ENCODE peak calls at places on chromosomes 7 and 10, in five cellular contexts. One of them, this sample, is unnamed.

GRCh38 chr7:116671111-116671510 is 885 bp upstream of the MET start:
- DNase-seq in omental fat pad: no peak
- DNase-seq in progenitor cell of endocrine pancreas: no peak
- DNase-seq in AG10803: no peak
- DNase-seq in HCT116: no peak
- DNase-seq in this sample: no peak

GRCh38 chr7:106065560-106066500 is 46.3 kb downstream of the SYPL1 start:
- DNase-seq in AG10803: peak
- DNase-seq in progenitor cell of endocrine pancreas: no peak
- DNase-seq in HCT116: no peak
- DNase-seq in omental fat pad: no peak
- DNase-seq in this sample: no peak

GRCh38 chr7:18894155-18894554 is 223.3 kb downstream of the TWIST1 start:
- DNase-seq in progenitor cell of endocrine pancreas: no peak
- DNase-seq in HCT116: no peak
- DNase-seq in omental fat pad: no peak
- DNase-seq in AG10803: no peak
- DNase-seq in this sample: no peak

GRCh38 chr10:48384699-48384982 is 78.2 kb downstream of the MAPK8 start:
- DNase-seq in HCT116: no peak
- DNase-seq in omental fat pad: no peak
- DNase-seq in progenitor cell of endocrine pancreas: no peak
- DNase-seq in AG10803: no peak
- DNase-seq in this sample: no peak

GRCh38 chr7:122304996-122305421 is 459 bp upstream of the FEZF1 start:
- DNase-seq in omental fat pad: no peak
- DNase-seq in HCT116: no peak
- DNase-seq in progenitor cell of endocrine pancreas: no peak
- DNase-seq in AG10803: peak
- DNase-seq in this sample: no peak

GRCh38 chr7:6409991-6410693 is 37.6 kb downstream of the DAGLB start:
- DNase-seq in progenitor cell of endocrine pancreas: no peak
- DNase-seq in omental fat pad: no peak
- DNase-seq in HCT116: no peak
- DNase-seq in AG10803: no peak
- DNase-seq in this sample: no peak

GRCh38 chr7:4239991-4240812 is 441.9 kb upstream of the FOXK1 start:
- DNase-seq in AG10803: no peak
- DNase-seq in HCT116: no peak
- DNase-seq in omental fat pad: no peak
- DNase-seq in progenitor cell of endocrine pancreas: no peak
- DNase-seq in this sample: no peak

GRCh38 chr7:110507832-110508231 is 583.1 kb upstream of the LRRN3 start:
- DNase-seq in HCT116: no peak
- DNase-seq in progenitor cell of endocrine pancreas: no peak
- DNase-seq in AG10803: no peak
- DNase-seq in omental fat pad: no peak
- DNase-seq in this sample: no peak

GRCh38 chr10:38038107-38038931 is 27.8 kb downstream of the ZNF33A start:
- DNase-seq in progenitor cell of endocrine pancreas: no peak
- DNase-seq in omental fat pad: no peak
- DNase-seq in HCT116: no peak
- DNase-seq in AG10803: no peak
- DNase-seq in this sample: no peak

GRCh38 chr10:31315453-31315852 is 3.6 kb upstream of the ZEB1 start:
- DNase-seq in progenitor cell of endocrine pancreas: no peak
- DNase-seq in AG10803: peak
- DNase-seq in omental fat pad: no peak
- DNase-seq in HCT116: no peak
- DNase-seq in this sample: no peak

GRCh38 chr7:8217200-8218068 is 44.5 kb downstream of the ICA1 start:
- DNase-seq in progenitor cell of endocrine pancreas: no peak
- DNase-seq in AG10803: peak
- DNase-seq in omental fat pad: no peak
- DNase-seq in HCT116: peak
- DNase-seq in this sample: no peak

GRCh38 chr10:75058142-75058541 is 53.3 kb upstream of the SAMD8 start:
- DNase-seq in HCT116: no peak
- DNase-seq in AG10803: peak
- DNase-seq in omental fat pad: no peak
- DNase-seq in progenitor cell of endocrine pancreas: no peak
- DNase-seq in this sample: no peak

GRCh38 chr7:71290382-71290781 is 158.4 kb downstream of the GALNT17 start:
- DNase-seq in AG10803: no peak
- DNase-seq in omental fat pad: no peak
- DNase-seq in progenitor cell of endocrine pancreas: no peak
- DNase-seq in HCT116: no peak
- DNase-seq in this sample: no peak

GRCh38 chr7:6646380-6646950 is 9.3 kb downstream of the ZNF316 start:
- DNase-seq in HCT116: no peak
- DNase-seq in omental fat pad: no peak
- DNase-seq in progenitor cell of endocrine pancreas: no peak
- DNase-seq in AG10803: no peak
- DNase-seq in this sample: no peak

GRCh38 chr10:113493195-113493594 is 59.7 kb upstream of the HABP2 start:
- DNase-seq in progenitor cell of endocrine pancreas: no peak
- DNase-seq in HCT116: no peak
- DNase-seq in omental fat pad: no peak
- DNase-seq in AG10803: peak
- DNase-seq in this sample: no peak

GRCh38 chr10:59709472-59710125 is at the start of gene SLC16A9:
- DNase-seq in progenitor cell of endocrine pancreas: peak
- DNase-seq in HCT116: peak
- DNase-seq in AG10803: peak
- DNase-seq in omental fat pad: peak
- DNase-seq in this sample: peak

GRCh38 chr10:89224697-89225443 is 17.8 kb upstream of the CH25H start:
- DNase-seq in HCT116: no peak
- DNase-seq in progenitor cell of endocrine pancreas: no peak
- DNase-seq in AG10803: no peak
- DNase-seq in omental fat pad: no peak
- DNase-seq in this sample: no peak

GRCh38 chr10:29628912-29629526 is 5.8 kb downstream of the SVIL start:
- DNase-seq in progenitor cell of endocrine pancreas: no peak
- DNase-seq in HCT116: no peak
- DNase-seq in AG10803: no peak
- DNase-seq in omental fat pad: no peak
- DNase-seq in this sample: no peak

GRCh38 chr10:73910401-73910763 is 550 bp upstream of the PLAU start:
- DNase-seq in HCT116: no peak
- DNase-seq in progenitor cell of endocrine pancreas: no peak
- DNase-seq in AG10803: no peak
- DNase-seq in omental fat pad: no peak
- DNase-seq in this sample: no peak

GRCh38 chr10:100567826-100568225 is 32.1 kb downstream of the HIF1AN start:
- DNase-seq in HCT116: no peak
- DNase-seq in omental fat pad: no peak
- DNase-seq in AG10803: no peak
- DNase-seq in progenitor cell of endocrine pancreas: no peak
- DNase-seq in this sample: no peak

GRCh38 chr10:100568937-100569336 is 33.2 kb downstream of the HIF1AN start:
- DNase-seq in progenitor cell of endocrine pancreas: no peak
- DNase-seq in omental fat pad: no peak
- DNase-seq in AG10803: no peak
- DNase-seq in HCT116: no peak
- DNase-seq in this sample: peak

GRCh38 chr10:100570518-100570865 is 34.7 kb downstream of the HIF1AN start:
- DNase-seq in omental fat pad: no peak
- DNase-seq in AG10803: no peak
- DNase-seq in progenitor cell of endocrine pancreas: no peak
- DNase-seq in HCT116: no peak
- DNase-seq in this sample: no peak

GRCh38 chr10:100571069-100571817 is 35.5 kb downstream of the HIF1AN start:
- DNase-seq in HCT116: no peak
- DNase-seq in omental fat pad: no peak
- DNase-seq in progenitor cell of endocrine pancreas: no peak
- DNase-seq in AG10803: no peak
- DNase-seq in this sample: no peak

DNA sequence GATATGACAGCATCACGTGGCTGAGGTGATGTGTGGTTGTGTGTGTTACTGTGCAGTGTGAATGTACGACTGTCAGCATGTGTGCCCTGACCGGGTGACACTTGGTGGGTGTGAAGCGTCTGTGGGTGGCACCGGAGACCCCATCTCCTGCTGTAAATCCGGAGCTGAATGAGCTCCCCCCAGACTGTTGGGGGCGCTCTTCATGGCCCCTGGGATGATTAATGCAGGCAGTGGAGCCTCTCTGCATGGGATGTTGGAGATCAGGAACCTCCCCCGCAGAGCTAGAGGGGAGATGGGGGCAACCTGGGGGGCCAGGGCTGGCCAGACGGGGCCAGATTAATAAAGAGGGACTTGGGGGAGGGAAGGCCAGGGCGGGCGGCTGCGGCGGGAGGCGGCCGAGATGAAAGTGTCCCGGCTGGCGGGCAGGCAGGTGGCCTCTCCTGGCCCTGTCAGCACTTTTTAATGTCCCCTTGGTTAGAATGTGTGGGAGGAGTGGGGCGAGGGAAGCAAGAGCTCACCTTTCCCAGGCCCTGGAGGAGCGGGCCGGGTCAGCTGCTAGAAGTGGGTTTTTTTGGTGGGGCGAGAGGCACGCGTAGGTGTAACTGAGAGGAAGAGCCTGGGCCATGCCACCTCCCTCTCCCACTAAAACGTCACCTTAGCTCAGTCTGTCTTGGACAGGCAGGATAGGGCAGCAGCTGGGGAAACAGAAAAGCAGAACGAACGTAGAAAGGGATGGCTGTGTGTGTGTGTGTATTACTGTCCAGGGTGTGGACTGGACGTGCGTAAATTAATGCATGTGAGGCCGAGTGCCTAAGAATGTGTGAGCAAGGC is 34.2 kb downstream of the HIF1AN start:
- DNase-seq in HCT116: peak
- DNase-seq in progenitor cell of endocrine pancreas: no peak
- DNase-seq in omental fat pad: no peak
- DNase-seq in AG10803: no peak
- DNase-seq in this sample: no peak
- TF ChIP-seq CTCF in HCT116: peak
- TF ChIP-seq CTCF in progenitor cell of endocrine pancreas: peak
- TF ChIP-seq CTCF in omental fat pad: no peak
- TF ChIP-seq CTCF in AG10803: no peak
- TF ChIP-seq CTCF in this sample: no peak

GRCh38 chr7:55423277-55423711 is 58.2 kb downstream of the LANCL2 start:
- DNase-seq in progenitor cell of endocrine pancreas: no peak
- DNase-seq in omental fat pad: no peak
- DNase-seq in AG10803: peak
- DNase-seq in HCT116: no peak
- DNase-seq in this sample: no peak
- TF ChIP-seq CTCF in progenitor cell of endocrine pancreas: peak
- TF ChIP-seq CTCF in omental fat pad: no peak
- TF ChIP-seq CTCF in AG10803: peak
- TF ChIP-seq CTCF in HCT116: no peak
- TF ChIP-seq CTCF in this sample: no peak

GRCh38 chr7:99618726-99619125 is 2.0 kb downstream of the ZSCAN25 start:
- DNase-seq in progenitor cell of endocrine pancreas: no peak
- DNase-seq in AG10803: peak
- DNase-seq in HCT116: no peak
- DNase-seq in omental fat pad: no peak
- DNase-seq in this sample: no peak

GRCh38 chr7:99615989-99616358 is 772 bp upstream of the ZSCAN25 start:
- DNase-seq in HCT116: no peak
- DNase-seq in omental fat pad: no peak
- DNase-seq in progenitor cell of endocrine pancreas: no peak
- DNase-seq in AG10803: no peak
- DNase-seq in this sample: no peak

GRCh38 chr7:99617187-99617781 is 538 bp downstream of the ZSCAN25 start:
- DNase-seq in HCT116: no peak
- DNase-seq in AG10803: no peak
- DNase-seq in progenitor cell of endocrine pancreas: no peak
- DNase-seq in omental fat pad: no peak
- DNase-seq in this sample: no peak

GRCh38 chr7:99614495-99614894 is 2.3 kb upstream of the ZSCAN25 start:
- DNase-seq in HCT116: no peak
- DNase-seq in progenitor cell of endocrine pancreas: no peak
- DNase-seq in omental fat pad: no peak
- DNase-seq in AG10803: no peak
- DNase-seq in this sample: no peak

GRCh38 chr7:99616359-99617186 is at the start of gene ZSCAN25:
- DNase-seq in progenitor cell of endocrine pancreas: peak
- DNase-seq in AG10803: peak
- DNase-seq in HCT116: peak
- DNase-seq in omental fat pad: peak
- DNase-seq in this sample: peak
- TF ChIP-seq CTCF in progenitor cell of endocrine pancreas: peak
- TF ChIP-seq CTCF in AG10803: peak
- TF ChIP-seq CTCF in HCT116: peak
- TF ChIP-seq CTCF in omental fat pad: no peak
- TF ChIP-seq CTCF in this sample: no peak

GRCh38 chr7:32428546-32428945 is 61.6 kb downstream of the LSM5 start:
- DNase-seq in HCT116: no peak
- DNase-seq in progenitor cell of endocrine pancreas: no peak
- DNase-seq in AG10803: no peak
- DNase-seq in omental fat pad: no peak
- DNase-seq in this sample: no peak

GRCh38 chr7:32427769-32428291 is 62.4 kb downstream of the LSM5 start:
- DNase-seq in HCT116: peak
- DNase-seq in progenitor cell of endocrine pancreas: peak
- DNase-seq in omental fat pad: no peak
- DNase-seq in AG10803: peak
- DNase-seq in this sample: peak
- TF ChIP-seq CTCF in HCT116: no peak
- TF ChIP-seq CTCF in progenitor cell of endocrine pancreas: peak
- TF ChIP-seq CTCF in omental fat pad: no peak
- TF ChIP-seq CTCF in AG10803: peak
- TF ChIP-seq CTCF in this sample: no peak

GRCh38 chr7:149799397-149800168 is 26.2 kb upstream of the ZNF467 start:
- DNase-seq in AG10803: no peak
- DNase-seq in progenitor cell of endocrine pancreas: peak
- DNase-seq in omental fat pad: no peak
- DNase-seq in HCT116: no peak
- DNase-seq in this sample: peak
- TF ChIP-seq CTCF in AG10803: no peak
- TF ChIP-seq CTCF in progenitor cell of endocrine pancreas: peak
- TF ChIP-seq CTCF in omental fat pad: no peak
- TF ChIP-seq CTCF in HCT116: peak
- TF ChIP-seq CTCF in this sample: peak

This sample was measured in mesothelial cell of epicardium.